ENCODE peak calls at places on chromosomes 7 and 10, in seven cellular contexts. U is esophagus squamous epithelium; H is GM06990; N is uterus; P is Kasumi-1; C is cardiac muscle cell; K is CD8-positive, alpha-beta T cell. G is an unnamed sample.

GRCh38 chr10:95500649-95501048 is 60.5 kb downstream of the SORBS1 start:
- DNase-seq in U (no peak), H (no peak), N (no peak), P (no peak), C (no peak), K (no peak), G (no peak)

GRCh38 chr10:121710207-121710606 is 112.0 kb upstream of the FGFR2 start:
- DNase-seq in U (no peak), H (no peak), N (no peak), P (no peak), C (peak), K (no peak), G (no peak)

GRCh38 chr7:94696981-94697670 is 41.2 kb upstream of the SGCE start:
- DNase-seq in U (no peak), H (no peak), N (peak), P (no peak), C (peak), K (no peak), G (peak)

GRCh38 chr10:29646960-29647431 is 12.2 kb upstream of the SVIL start:
- DNase-seq in U (no peak), H (no peak), N (peak), P (no peak), C (peak), K (no peak), G (no peak)

GRCh38 chr10:71094712-71095390 is 117.5 kb upstream of the UNC5B start:
- DNase-seq in U (no peak), H (no peak), N (no peak), P (no peak), C (no peak), K (no peak), G (peak)

GRCh38 chr7:154646126-154647013 is 356.6 kb downstream of the PAXIP1 start:
- DNase-seq in U (no peak), H (no peak), N (no peak), P (no peak), C (no peak), K (no peak), G (no peak)

GRCh38 chr10:71474702-71475242 is 78.1 kb downstream of the CDH23 start:
- DNase-seq in U (no peak), H (no peak), N (peak), P (no peak), C (no peak), K (no peak), G (no peak)

GRCh38 chr10:77087406-77087805 is 550.2 kb downstream of the KCNMA1 start:
- DNase-seq in U (no peak), H (no peak), N (no peak), P (no peak), C (no peak), K (no peak), G (peak)

GRCh38 chr10:112374724-112375541 is 1.0 kb downstream of the ACSL5 start:
- DNase-seq in U (no peak), H (peak), N (no peak), P (peak), C (peak), K (no peak), G (peak)

GRCh38 chr7:106639476-106640334 is 21.3 kb downstream of the CCDC71L start:
- DNase-seq in U (no peak), H (no peak), N (no peak), P (no peak), C (no peak), K (no peak), G (no peak)

GRCh38 chr7:76191783-76192240 is 9.9 kb upstream of the SRRM3 start:
- DNase-seq in U (no peak), H (no peak), N (no peak), P (peak), C (peak), K (no peak), G (peak)

GRCh38 chr10:33199731-33200130 is 134.7 kb downstream of the NRP1 start:
- DNase-seq in U (no peak), H (no peak), N (no peak), P (no peak), C (no peak), K (no peak), G (peak)

GRCh38 chr10:11017575-11018425 is at the start of gene CELF2:
- DNase-seq in U (no peak), H (peak), N (peak), P (peak), C (peak), K (peak), G (peak)

GRCh38 chr10:71627956-71628355 is 91.6 kb downstream of the C10orf105 start:
- DNase-seq in U (no peak), H (no peak), N (no peak), P (no peak), C (no peak), K (no peak), G (no peak)

GRCh38 chr7:105587899-105588690 is 6.8 kb upstream of the EFCAB10 start:
- DNase-seq in U (no peak), H (no peak), N (no peak), P (no peak), C (no peak), K (no peak), G (peak)

GRCh38 chr10:132652936-132653590 is 115.5 kb downstream of the INPP5A start:
- DNase-seq in U (no peak), H (no peak), N (no peak), P (no peak), C (no peak), K (no peak), G (no peak)

GRCh38 chr10:128969551-128969950 is 497.5 kb upstream of the MGMT start:
- DNase-seq in U (no peak), H (no peak), N (no peak), P (no peak), C (no peak), K (no peak), G (no peak)

GRCh38 chr7:156376317-156376716 is 264.3 kb upstream of the RNF32 start:
- DNase-seq in U (no peak), H (peak), N (no peak), P (no peak), C (no peak), K (no peak), G (no peak)

GRCh38 chr7:151689196-151689971 is 169.7 kb upstream of the RHEB start:
- DNase-seq in U (no peak), H (no peak), N (no peak), P (no peak), C (no peak), K (no peak), G (peak)

GRCh38 chr10:130169136-130169888 is 33.1 kb downstream of the GLRX3 start:
- DNase-seq in U (no peak), H (no peak), N (no peak), P (no peak), C (peak), K (no peak), G (peak)

GRCh38 chr7:158004123-158004490 is 583.5 kb downstream of the PTPRN2 start:
- DNase-seq in U (no peak), H (no peak), N (no peak), P (no peak), C (no peak), K (no peak), G (no peak)

GRCh38 chr10:86186633-86187032 is 180.0 kb downstream of the GRID1 start:
- DNase-seq in U (no peak), H (no peak), N (no peak), P (no peak), C (no peak), K (no peak), G (no peak)

GRCh38 chr7:129952164-129952652 is 552 bp downstream of the UBE2H start:
- DNase-seq in U (no peak), H (peak), N (peak), P (no peak), C (peak), K (no peak), G (peak)

GRCh38 chr7:47447621-47448349 is 134.1 kb downstream of the TNS3 start:
- DNase-seq in U (no peak), H (no peak), N (no peak), P (no peak), C (no peak), K (no peak), G (no peak)

GRCh38 chr7:106736508-106737201 is 75.7 kb upstream of the CCDC71L start:
- DNase-seq in U (no peak), H (no peak), N (no peak), P (peak), C (peak), K (peak), G (peak)

GRCh38 chr7:91383186-91383585 is 119.0 kb downstream of the FZD1 start:
- DNase-seq in U (no peak), H (no peak), N (no peak), P (no peak), C (peak), K (no peak), G (no peak)

GRCh38 chr7:137940656-137941518 is 61.0 kb downstream of the CREB3L2 start:
- DNase-seq in U (no peak), H (no peak), N (no peak), P (no peak), C (peak), K (no peak), G (no peak)

GRCh38 chr10:48258083-48258482 is 16.4 kb downstream of the FRMPD2 start:
- DNase-seq in U (no peak), H (no peak), N (no peak), P (no peak), C (no peak), K (no peak), G (no peak)